ENCODE peak calls at places on chromosomes 11 and 22, in nine cellular contexts. D, Y, M, W, T, J, I, U and A are unnamed samples.
A peak's percentile ranks its signal among the peaks of the same experiment; 100 is the strongest.

GRCh38 chr11:62553839-62554361 is 7.3 kb upstream of the AHNAK start:
- DNase-seq in T (no peak), W (peak; percentile 62), J (peak; percentile 85), D (peak; percentile 68), U (no peak), M (no peak), Y (no peak), I (no peak), A (no peak)

GRCh38 chr22:31333648-31334047 is 12.5 kb downstream of the PATZ1 start:
- DNase-seq in U (no peak), W (no peak), T (no peak), Y (no peak), J (no peak), M (no peak), I (no peak), D (no peak), A (peak; percentile 55)

GRCh38 chr11:87971354-87971753 is 203.9 kb downstream of the RAB38 start:
- DNase-seq in W (no peak), M (no peak), T (no peak), U (no peak), I (no peak), J (no peak), D (no peak), Y (no peak), A (no peak)

GRCh38 chr22:20221421-20222340 is 46.4 kb downstream of the RTN4R start:
- DNase-seq in D (no peak), T (no peak), I (no peak), M (no peak), U (no peak), W (no peak), Y (no peak), J (no peak), A (no peak)

GRCh38 chr11:134047586-134047999 is 21.3 kb upstream of the JAM3 start:
- DNase-seq in I (no peak), W (peak; percentile 68), T (peak; percentile 59), J (no peak), U (no peak), M (peak; percentile 95), Y (no peak), D (no peak), A (no peak)

GRCh38 chr11:15932417-15932816 is 423.9 kb downstream of the SOX6 start:
- DNase-seq in W (no peak), T (no peak), M (no peak), D (no peak), I (no peak), J (no peak), Y (no peak), U (no peak), A (no peak)

GRCh38 chr11:1205121-1205986 is 17.5 kb upstream of the MUC5B start:
- DNase-seq in M (peak; percentile 58), T (peak; percentile 62), I (no peak), Y (peak; percentile 43), W (peak; percentile 10), U (peak; percentile 15), D (no peak), J (no peak), A (no peak)

GRCh38 chr11:1503708-1504104 is 17.1 kb upstream of the MOB2 start:
- DNase-seq in I (no peak), W (no peak), T (no peak), M (no peak), U (peak; percentile 69), D (no peak), J (no peak), Y (no peak), A (peak; percentile 51)

GRCh38 chr11:130902380-130902779 is 13.9 kb downstream of the SNX19 start:
- DNase-seq in U (no peak), Y (no peak), M (no peak), T (no peak), W (no peak), I (no peak), J (no peak), D (no peak), A (no peak)

GRCh38 chr11:32161293-32161692 is 70.4 kb downstream of the RCN1 start:
- DNase-seq in T (no peak), D (no peak), J (no peak), I (no peak), M (no peak), W (no peak), U (no peak), Y (no peak), A (no peak)

GRCh38 chr11:74935285-74935684 is 13.6 kb downstream of the XRRA1 start:
- DNase-seq in Y (no peak), D (no peak), M (no peak), T (no peak), I (no peak), J (no peak), W (no peak), U (peak; percentile 12), A (no peak)

GRCh38 chr22:31046591-31047226 is 34.4 kb upstream of the SMTN start:
- DNase-seq in M (peak; percentile 86), J (no peak), U (peak; percentile 31), I (peak; percentile 14), Y (no peak), T (peak; percentile 86), W (peak; percentile 21), D (no peak), A (no peak)

GRCh38 chr11:10511046-10511711 is 29.8 kb downstream of the RNF141 start:
- DNase-seq in J (no peak), T (no peak), Y (no peak), D (no peak), M (no peak), I (peak; percentile 55), W (no peak), U (no peak), A (no peak)

GRCh38 chr11:50423208-50423607 is 390.5 kb downstream of the OR4C45 start:
- DNase-seq in U (no peak), D (no peak), W (no peak), J (no peak), M (no peak), Y (no peak), I (no peak), T (no peak), A (no peak)
- TF ChIP-seq CTCF in U (peak; percentile 14), D (no peak), W (no peak), J (no peak), M (no peak), Y (no peak), I (no peak), T (no peak), A (no peak)

DNA sequence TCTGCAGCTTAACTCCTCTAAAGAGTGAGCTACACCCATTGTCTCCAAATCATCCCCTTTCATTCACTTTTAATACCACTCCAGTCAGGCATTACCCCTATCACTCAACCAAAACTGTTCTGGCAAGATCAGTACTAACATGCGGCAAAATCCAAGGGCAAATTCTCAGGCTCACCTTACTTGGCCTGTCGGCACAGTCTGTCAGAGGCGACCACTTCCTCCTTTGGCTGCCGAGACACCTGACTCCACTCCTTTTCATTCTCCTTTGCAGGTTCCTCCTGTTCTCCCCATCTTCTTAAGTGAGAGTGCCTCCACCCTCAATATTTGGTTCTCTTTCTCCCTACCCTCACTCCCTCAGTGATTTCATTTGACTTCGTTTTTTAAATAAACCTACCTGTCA is 4.2 kb downstream of the C11orf91 start:
- DNase-seq in W (no peak), I (no peak), T (no peak), D (no peak), M (no peak), J (no peak), U (no peak), Y (no peak), A (no peak)
- H3K4me1 ChIP-seq in W (peaks cover 34% of the 10 kb centered on the region), I (peaks cover 32% of the 10 kb centered on the region), T (peaks cover 11% of the 10 kb centered on the region), D (peaks cover 71% of the 10 kb centered on the region), M (peaks cover 29% of the 10 kb centered on the region), J (peaks cover 91% of the 10 kb centered on the region), U (peaks cover 29% of the 10 kb centered on the region), Y (peaks cover 10% of the 10 kb centered on the region), A (peaks cover 10% of the 10 kb centered on the region)

GRCh38 chr22:47352920-47353700 is 590.7 kb downstream of the TBC1D22A start:
- DNase-seq in M (no peak), T (peak; percentile 48), J (no peak), I (no peak), Y (no peak), U (no peak), W (no peak), D (no peak), A (no peak)

GRCh38 chr22:47355388-47355725 is 592.9 kb downstream of the TBC1D22A start:
- DNase-seq in W (no peak), U (no peak), J (no peak), D (no peak), M (no peak), Y (no peak), T (no peak), I (no peak), A (no peak)

GRCh38 chr22:47356433-47357011 is 594.1 kb downstream of the TBC1D22A start:
- DNase-seq in M (no peak), Y (no peak), J (no peak), T (peak; percentile 44), D (no peak), U (no peak), I (no peak), W (no peak), A (no peak)

GRCh38 chr22:47355776-47356432 is 593.5 kb downstream of the TBC1D22A start:
- DNase-seq in M (no peak), U (no peak), W (no peak), J (no peak), I (no peak), Y (no peak), T (peak; percentile 41), D (no peak), A (no peak)

DNA sequence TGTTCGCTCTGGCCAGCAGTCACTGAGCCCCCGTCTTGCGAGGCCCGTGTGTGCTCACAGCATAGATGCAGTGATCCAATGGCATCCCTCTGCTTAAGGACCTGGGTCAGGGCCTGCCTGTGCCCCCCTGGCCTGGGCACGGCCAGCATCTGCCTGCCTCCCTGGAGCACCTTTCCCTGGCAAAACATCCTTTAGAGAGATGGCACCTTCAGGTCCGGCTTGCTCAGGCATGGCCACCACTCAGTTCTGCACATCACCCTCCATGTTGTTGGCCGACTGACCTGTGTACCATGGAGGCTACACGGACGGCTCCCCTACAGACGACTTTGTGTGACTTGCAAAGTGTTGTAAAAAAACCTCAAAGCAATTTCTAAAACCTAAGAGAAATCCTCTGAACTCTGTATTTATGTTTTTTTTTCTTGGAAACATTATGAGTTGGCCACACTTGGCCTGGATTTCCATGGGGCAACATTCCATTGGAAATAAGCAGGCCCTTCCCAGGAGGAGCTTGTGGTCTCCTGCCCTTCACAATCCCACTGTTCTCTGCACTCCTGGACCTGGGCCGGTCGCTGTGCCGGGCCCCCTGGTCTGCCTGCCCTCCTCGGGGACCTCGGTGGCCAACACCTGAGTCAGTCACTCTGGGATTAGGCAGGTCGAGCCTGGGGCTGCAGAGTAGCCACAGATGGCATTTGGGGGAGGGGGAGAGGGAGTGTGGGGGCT is 592.4 kb downstream of the TBC1D22A start:
- DNase-seq in Y (no peak), I (no peak), M (no peak), W (no peak), T (no peak), J (no peak), D (no peak), U (no peak), A (no peak)
- TF ChIP-seq POLR2AphosphoS5 in Y (no peak), I (no peak), M (no peak), W (no peak), T (no peak), J (no peak), D (no peak), U (no peak), A (no peak)

DNA sequence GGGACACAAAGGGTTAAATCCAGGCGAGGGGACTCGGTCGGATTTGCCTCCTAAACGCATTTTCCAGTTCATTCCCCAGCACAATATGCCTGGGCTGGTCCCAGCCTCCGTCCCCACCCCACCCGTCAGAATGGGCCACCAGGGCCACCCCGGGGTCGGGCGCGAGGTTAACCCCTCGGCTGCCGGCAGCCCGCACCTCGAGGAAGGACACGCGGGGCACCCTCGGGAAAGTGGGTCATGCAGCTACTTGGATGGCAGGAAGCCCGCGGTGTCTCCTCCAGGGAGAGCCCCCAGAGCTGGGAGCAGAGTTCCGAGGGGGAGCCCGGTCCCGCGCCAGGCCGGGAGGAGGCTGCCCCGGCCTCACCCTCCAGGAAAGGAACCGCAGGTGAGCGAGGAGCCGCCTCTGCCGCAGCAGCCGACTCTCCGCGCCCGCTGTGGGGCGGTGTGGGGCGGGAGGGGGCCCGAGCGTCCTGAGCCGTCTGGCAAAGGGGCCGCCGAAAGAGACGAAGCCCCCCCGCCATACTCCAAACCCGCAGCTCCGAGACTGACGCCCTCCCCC is 1.4 kb downstream of the NECTIN1 start:
- DNase-seq in U (peak; percentile 74), D (no peak), M (no peak), T (peak; percentile 90), I (peak; percentile 68), Y (no peak), J (no peak), W (peak; percentile 72), A (peak; percentile 37)
- TF ChIP-seq CTCF in U (no peak), D (no peak), M (no peak), T (no peak), I (peak; percentile 24), Y (no peak), J (peak; percentile 69), W (peak; percentile 39), A (no peak)